ENCODE peak calls at places on chromosomes 13 and 19, in six cellular contexts. G is NCI-H1092; Y is naive thymus-derived CD4-positive, alpha-beta T cell; I is Calu3; T is adrenal gland; U is posterior cingulate gyrus. J is an unnamed sample.

GRCh38 chr19:53008061-53008778 is 5.5 kb upstream of the ERVV-1 start:
- DNase-seq in G (no peak), Y (no peak), I (no peak), T (no peak), U (no peak), J (no peak)

GRCh38 chr13:75830842-75831241 is 194.7 kb downstream of the LMO7 start:
- DNase-seq in G (no peak), Y (no peak), I (no peak), T (no peak), U (no peak), J (no peak)

GRCh38 chr19:55689366-55690108 is 14.5 kb downstream of the EPN1 start:
- DNase-seq in G (no peak), Y (no peak), I (no peak), T (no peak), U (peak; percentile 64), J (no peak)

GRCh38 chr19:56125806-56126590 is 4.9 kb upstream of the ZNF787 start:
- DNase-seq in G (no peak), Y (no peak), I (no peak), T (no peak), U (no peak), J (no peak)

GRCh38 chr19:11849264-11849615 is 714 bp downstream of the ZNF439 start:
- DNase-seq in G (no peak), Y (no peak), I (no peak), T (no peak), U (no peak), J (no peak)

GRCh38 chr19:50822661-50823208 is 852 bp downstream of the KLK1 start:
- DNase-seq in G (no peak), Y (no peak), I (no peak), T (no peak), U (no peak), J (no peak)

GRCh38 chr19:34523408-34523807 is 41.9 kb downstream of the WTIP start:
- DNase-seq in G (no peak), Y (no peak), I (no peak), T (no peak), U (no peak), J (no peak)

GRCh38 chr19:55603581-55604292 is 1.7 kb upstream of the ZNF865 start:
- DNase-seq in G (no peak), Y (no peak), I (no peak), T (no peak), U (no peak), J (no peak)

GRCh38 chr13:35475960-35476943 is at the start of gene MAB21L1:
- DNase-seq in G (no peak), Y (no peak), I (no peak), T (no peak), U (peak; percentile 81), J (peak; percentile 85)

GRCh38 chr13:109858319-109858718 is 71.9 kb upstream of the IRS2 start:
- DNase-seq in G (no peak), Y (no peak), I (peak; percentile 4), T (no peak), U (no peak), J (no peak)

GRCh38 chr13:40963927-40964326 is 55.2 kb downstream of the ELF1 start:
- DNase-seq in G (no peak), Y (no peak), I (no peak), T (no peak), U (no peak), J (no peak)

GRCh38 chr13:111153279-111153976 is 38.3 kb downstream of the ARHGEF7 start:
- DNase-seq in G (peak; percentile 92), Y (peak; percentile 94), I (peak; percentile 82), T (peak; percentile 92), U (peak; percentile 99), J (peak; percentile 95)

GRCh38 chr13:31476266-31476665 is 263.1 kb upstream of the RXFP2 start:
- DNase-seq in G (no peak), Y (no peak), I (no peak), T (no peak), U (peak; percentile 76), J (no peak)

GRCh38 chr19:533485-534058 is 2.0 kb downstream of the CDC34 start:
- DNase-seq in G (no peak), Y (no peak), I (no peak), T (no peak), U (peak; percentile 77), J (no peak)

GRCh38 chr19:5690955-5691204 is 785 bp downstream of the RPL36 start:
- DNase-seq in G (no peak), Y (peak; percentile 48), I (no peak), T (no peak), U (no peak), J (no peak)

GRCh38 chr19:11506101-11506555 is 489 bp upstream of the ZNF653 start:
- DNase-seq in G (no peak), Y (no peak), I (no peak), T (peak; percentile 47), U (peak; percentile 84), J (peak; percentile 56)

GRCh38 chr13:50672025-50672424 is 171.5 kb downstream of the DLEU7 start:
- DNase-seq in G (no peak), Y (no peak), I (peak; percentile 3), T (peak; percentile 91), U (no peak), J (no peak)

GRCh38 chr19:55069137-55069858 is 6.3 kb upstream of the RDH13 start:
- DNase-seq in G (no peak), Y (no peak), I (peak; percentile 76), T (no peak), U (no peak), J (no peak)

GRCh38 chr19:41505105-41505504 is 62.1 kb downstream of the ERICH4 start:
- DNase-seq in G (no peak), Y (no peak), I (no peak), T (no peak), U (no peak), J (no peak)

GRCh38 chr19:10568444-10568825 is 344 bp downstream of the CDKN2D start:
- DNase-seq in G (peak; percentile 51), Y (no peak), I (peak; percentile 57), T (peak; percentile 38), U (peak; percentile 80), J (no peak)

GRCh38 chr13:32629313-32629712 is 43.1 kb downstream of the PDS5B start:
- DNase-seq in G (no peak), Y (no peak), I (no peak), T (no peak), U (no peak), J (no peak)

GRCh38 chr19:1645299-1645698 is 7.1 kb downstream of the TCF3 start:
- DNase-seq in G (no peak), Y (no peak), I (no peak), T (no peak), U (no peak), J (no peak)

GRCh38 chr13:19673473-19674430 is 40.3 kb downstream of the MPHOSPH8 start:
- DNase-seq in G (no peak), Y (no peak), I (no peak), T (no peak), U (no peak), J (no peak)

GRCh38 chr19:33350538-33351309 is 22.8 kb upstream of the CEBPG start:
- DNase-seq in G (no peak), Y (no peak), I (no peak), T (no peak), U (peak; percentile 82), J (no peak)

GRCh38 chr19:55641376-55642152 is 762 bp downstream of the ZNF580 start:
- DNase-seq in G (no peak), Y (peak; percentile 48), I (no peak), T (peak; percentile 25), U (no peak), J (no peak)

GRCh38 chr13:110838867-110839538 is 75.9 kb downstream of the ANKRD10 start:
- DNase-seq in G (no peak), Y (no peak), I (no peak), T (no peak), U (no peak), J (no peak)

J was measured in substantia nigra.